ENCODE peak calls at places on chromosomes 4 and X, in five cellular contexts. I, P, W, O and T are unnamed samples.

GRCh38 chr4:145909331-145909730 is 29.3 kb downstream of the ZNF827 start:
- DNase-seq in P (peak), W (peak), I (no peak), O (no peak), T (no peak)

GRCh38 chr4:112082954-112083586 is 62.2 kb upstream of the FAM241A start:
- DNase-seq in W (no peak), P (peak), O (no peak), I (peak), T (no peak)

GRCh38 chr4:7842384-7843279 is 97.0 kb downstream of the AFAP1 start:
- DNase-seq in P (peak), W (no peak), I (peak), O (peak), T (peak)

GRCh38 chrX:107672955-107673378 is 44.7 kb downstream of the PRPS1 start:
- DNase-seq in W (peak), O (peak), P (peak), I (peak), T (peak)

GRCh38 chr4:8601556-8601955 is 9.0 kb downstream of the CPZ start:
- DNase-seq in I (no peak), O (peak), P (no peak), W (no peak), T (no peak)

GRCh38 chrX:68365356-68365755 is 67.9 kb downstream of the OPHN1 start:
- DNase-seq in O (no peak), W (no peak), P (peak), I (peak), T (no peak)

GRCh38 chr4:172997217-172997609 is 171.4 kb upstream of the GALNT7 start:
- DNase-seq in P (no peak), O (no peak), I (no peak), W (no peak), T (no peak)

GRCh38 chrX:134377537-134377936 is 82.4 kb upstream of the HPRT1 start:
- DNase-seq in I (peak), W (no peak), P (peak), O (no peak), T (no peak)

GRCh38 chrX:117919755-117920154 is 196.9 kb downstream of the KLHL13 start:
- DNase-seq in O (no peak), P (no peak), W (no peak), I (no peak), T (no peak)

GRCh38 chr4:87068591-87069021 is 133.8 kb downstream of the AFF1 start:
- DNase-seq in O (no peak), P (peak), I (no peak), W (no peak), T (no peak)

GRCh38 chr4:100177855-100178254 is 12.4 kb downstream of the DDIT4L start:
- DNase-seq in W (no peak), I (no peak), P (no peak), O (no peak), T (no peak)

GRCh38 chr4:173135241-173135847 is 33.3 kb upstream of the GALNT7 start:
- DNase-seq in W (no peak), P (peak), O (no peak), I (peak), T (no peak)

GRCh38 chr4:8015512-8015911 is 75.9 kb upstream of the AFAP1 start:
- DNase-seq in W (no peak), I (peak), O (no peak), P (peak), T (no peak)

GRCh38 chr4:10727140-10727880 is 42.7 kb upstream of the CLNK start:
- DNase-seq in I (no peak), W (no peak), O (no peak), P (no peak), T (no peak)
- H3K4me3 ChIP-seq in I (no peak), W (no peak), O (no peak), P (no peak), T (no peak)

GRCh38 chrX:119757646-119757978 is 776 bp upstream of the SOWAHD start:
- DNase-seq in I (no peak), P (no peak), W (no peak), O (no peak), T (no peak)
- H3K4me3 ChIP-seq in I (no peak), P (peak), W (peak), O (peak), T (peak)

DNA sequence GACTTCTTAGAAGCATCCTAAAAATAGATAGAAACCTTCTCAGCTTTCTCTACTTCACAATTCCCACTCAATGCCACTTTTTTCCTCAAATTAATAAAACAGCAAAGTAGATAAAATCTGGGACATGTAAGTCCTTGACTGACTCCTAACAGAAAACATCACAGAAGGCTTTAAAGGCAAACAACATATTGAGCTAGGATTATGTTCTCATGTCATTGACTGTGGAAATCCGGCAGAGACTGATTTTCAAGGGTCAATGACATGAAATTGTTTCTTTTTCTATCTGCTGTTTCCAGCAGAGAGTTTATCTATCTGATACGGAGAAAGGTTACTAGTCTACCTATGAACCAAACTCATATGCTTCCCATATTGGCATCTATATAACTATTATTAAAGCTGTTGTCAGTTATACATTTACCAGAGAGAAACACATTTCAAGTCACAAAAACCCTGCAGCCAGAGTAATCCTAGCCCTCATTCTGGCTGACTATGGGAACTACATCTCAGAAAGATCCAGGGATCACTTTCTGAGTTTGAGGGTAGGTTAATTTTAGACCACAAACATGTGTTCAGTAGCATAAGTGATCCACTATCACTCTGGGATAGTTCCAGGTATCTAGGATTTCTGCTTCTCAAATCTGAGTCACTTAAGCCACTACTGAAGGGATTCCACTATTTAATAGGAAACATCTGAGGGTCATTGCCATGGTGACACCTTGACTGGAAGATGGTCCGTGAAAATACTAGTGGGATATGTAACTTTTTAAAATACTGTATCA is 147.6 kb downstream of the PPP3CA start:
- DNase-seq in I (peak), P (peak), W (no peak), O (no peak), T (no peak)
- H3K4me3 ChIP-seq in I (no peak), P (no peak), W (no peak), O (no peak), T (no peak)

DNA sequence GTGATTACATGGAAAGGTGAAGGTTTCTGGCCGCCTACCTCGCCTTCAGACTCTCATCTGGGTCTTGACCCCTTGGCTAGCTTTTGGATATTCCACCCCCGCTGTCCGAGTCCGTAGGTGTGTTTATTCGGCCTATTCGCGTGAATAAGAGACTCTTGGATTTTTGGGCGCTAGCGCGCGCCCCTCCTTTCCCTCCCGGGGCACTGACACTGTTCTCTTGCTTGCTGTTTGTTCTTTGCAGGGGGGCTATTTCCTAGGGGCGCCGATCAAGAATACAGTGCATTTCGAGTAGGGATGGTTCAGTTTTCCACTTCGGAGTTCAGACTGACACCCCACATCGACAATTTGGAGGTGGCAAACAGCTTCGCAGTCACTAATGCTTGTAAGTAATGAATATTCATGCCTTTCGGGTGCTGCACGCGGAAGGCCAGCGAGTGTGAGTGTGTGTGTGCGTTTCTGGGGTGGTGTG is 932 bp downstream of the GRIA2 start:
- DNase-seq in P (no peak), I (no peak), O (no peak), W (no peak), T (no peak)
- H3K4me3 ChIP-seq in P (no peak), I (no peak), O (no peak), W (peak), T (peak)

GRCh38 chr4:77819409-77819835 is 254 bp upstream of the CNOT6L start:
- DNase-seq in O (no peak), P (no peak), W (no peak), I (no peak), T (peak)

GRCh38 chr4:77818667-77819408 is at the start of gene CNOT6L:
- DNase-seq in P (peak), O (peak), W (peak), I (peak), T (peak)

GRCh38 chr4:77817304-77818076 is 1.7 kb downstream of the CNOT6L start:
- DNase-seq in O (no peak), P (peak), I (no peak), W (no peak), T (no peak)

GRCh38 chr4:77818077-77818666 is 996 bp downstream of the CNOT6L start:
- DNase-seq in I (peak), W (peak), O (peak), P (peak), T (peak)

DNA sequence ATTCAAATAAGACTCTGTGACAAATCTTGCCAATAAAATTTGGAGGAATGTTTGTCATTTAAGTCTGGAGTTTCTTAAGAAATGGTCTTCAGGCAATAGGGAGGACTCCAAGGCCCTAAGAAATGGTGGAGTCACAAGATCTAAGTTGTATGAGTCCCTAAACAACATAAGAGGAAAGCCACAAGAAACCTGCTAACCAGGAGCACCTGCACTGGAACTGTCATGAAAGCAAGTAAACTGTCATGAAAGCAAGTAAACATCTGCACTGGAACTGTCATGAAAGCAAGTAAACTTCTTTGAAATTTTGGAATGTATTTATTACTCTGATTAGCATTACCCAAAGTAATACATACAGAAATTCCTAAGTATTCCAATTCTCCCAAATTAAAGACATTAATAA is 3.5 kb downstream of the CNOT6L start:
- DNase-seq in W (no peak), I (no peak), P (no peak), O (no peak), T (no peak)
- H3K4me3 ChIP-seq in W (no peak), I (no peak), P (no peak), O (no peak), T (no peak)

GRCh38 chr4:89928867-89929266 is 34.2 kb downstream of the MMRN1 start:
- DNase-seq in W (no peak), O (no peak), P (no peak), I (no peak), T (no peak)

DNA sequence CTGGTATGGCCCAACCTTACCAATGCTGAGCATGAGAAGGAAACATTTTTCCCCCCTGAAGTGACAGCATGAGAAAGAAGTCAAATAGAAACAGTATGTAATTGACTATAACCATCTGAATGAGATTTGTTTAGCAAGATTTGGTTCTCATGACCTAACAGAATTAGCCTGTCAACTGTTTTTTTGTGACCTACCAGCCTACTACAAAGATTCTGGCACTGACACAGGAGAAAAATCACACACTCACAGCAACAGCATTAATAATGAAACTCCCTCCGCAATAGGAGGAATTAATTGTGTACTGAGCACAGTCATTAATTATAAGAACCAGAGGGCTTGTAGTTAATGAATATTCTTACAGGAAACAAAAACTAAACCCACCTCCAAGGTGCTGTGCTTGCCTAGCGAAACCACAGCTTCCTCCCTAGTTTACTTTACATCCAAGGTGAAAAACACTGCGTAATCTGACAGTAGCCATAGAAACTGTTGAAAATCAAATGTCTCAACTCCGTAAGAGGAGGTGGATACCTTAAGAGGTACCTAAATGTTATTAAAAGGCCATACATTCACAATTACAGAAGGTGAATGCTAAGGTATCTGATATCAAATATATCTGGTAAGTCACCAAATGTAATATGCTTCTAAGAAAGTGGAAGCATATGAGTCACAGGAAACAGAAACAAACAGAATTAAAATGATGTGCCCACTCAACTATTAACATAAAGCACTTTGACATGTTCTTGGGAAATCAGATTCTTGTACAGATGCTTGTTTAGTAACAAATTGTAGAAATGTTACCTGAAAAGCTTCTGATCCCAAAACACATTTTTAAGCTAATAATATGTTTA is 35.0 kb downstream of the MMRN1 start:
- DNase-seq in P (no peak), W (no peak), O (no peak), I (no peak), T (no peak)
- H3K4me3 ChIP-seq in P (no peak), W (no peak), O (no peak), I (no peak), T (no peak)